ENCODE peak calls at places on chromosomes 1 and 21, in five cellular contexts. C is stimulated activated CD4-positive, alpha-beta T cell treated with anti-CD3 and anti-CD28 coated beads, Interleukin-4, amount 100 ng/mL, for 4 hours; E is ACHN; G is activated T-cell treated with anti-CD3 and anti-CD28 coated beads, Interleukin-2, amount 50 U/mL, for 72 hours; M is IMR-90. X is an unnamed sample.

GRCh38 chr1:227909188-227909587 is 38.5 kb downstream of the WNT9A start:
- DNase-seq in C (no peak), E (no peak), G (no peak), M (no peak), X (no peak)

GRCh38 chr1:39592069-39592468 is 15.5 kb upstream of the PABPC4 start:
- DNase-seq in C (no peak), E (no peak), G (no peak), M (no peak), X (no peak)

GRCh38 chr1:184827600-184828368 is 73.1 kb upstream of the EDEM3 start:
- DNase-seq in C (no peak), E (peak), G (no peak), M (peak), X (peak)

GRCh38 chr1:94044290-94044790 is 76.6 kb downstream of the ABCA4 start:
- DNase-seq in C (no peak), E (no peak), G (no peak), M (no peak), X (no peak)

GRCh38 chr1:39409055-39409816 is 82.2 kb upstream of the BMP8A start:
- DNase-seq in C (no peak), E (peak), G (no peak), M (peak), X (no peak)

GRCh38 chr1:160488347-160489058 is 34.6 kb downstream of the SLAMF6 start:
- DNase-seq in C (no peak), E (no peak), G (no peak), M (no peak), X (no peak)

GRCh38 chr1:45265244-45265643 is 58.8 kb upstream of the ZSWIM5 start:
- DNase-seq in C (no peak), E (no peak), G (no peak), M (no peak), X (no peak)

GRCh38 chr1:111754964-111755320 is 759 bp upstream of the DDX20 start:
- DNase-seq in C (peak), E (peak), G (peak), M (peak), X (peak)

GRCh38 chr1:53573522-53573921 is 114.3 kb downstream of the DMRTB1 start:
- DNase-seq in C (no peak), E (no peak), G (no peak), M (no peak), X (no peak)

GRCh38 chr1:118360817-118361216 is 175.8 kb upstream of the SPAG17 start:
- DNase-seq in C (no peak), E (peak), G (no peak), M (peak), X (peak)

GRCh38 chr1:55067022-55067781 is 27.9 kb downstream of the PCSK9 start:
- DNase-seq in C (no peak), E (no peak), G (no peak), M (no peak), X (no peak)

GRCh38 chr1:115084902-115085505 is 4.3 kb downstream of the TSPAN2 start:
- DNase-seq in C (no peak), E (no peak), G (no peak), M (peak), X (peak)

GRCh38 chr1:40663324-40664166 is 1.9 kb downstream of the RIMS3 start:
- DNase-seq in C (no peak), E (no peak), G (no peak), M (no peak), X (no peak)

GRCh38 chr21:32412162-32412997 is at the start of gene EVA1C:
- DNase-seq in C (peak), E (no peak), G (peak), M (peak), X (no peak)

GRCh38 chr1:204493882-204494280 is 724 bp downstream of the PIK3C2B start:
- DNase-seq in C (peak), E (peak), G (peak), M (peak), X (peak)

GRCh38 chr1:210882414-210883221 is 251.3 kb downstream of the KCNH1 start:
- DNase-seq in C (no peak), E (peak), G (no peak), M (peak), X (peak)